ENCODE peak calls at places on chromosomes 2 and 18, in six cellular contexts. One of them, this sample, is unnamed.

GRCh38 chr2:7018261-7018701 is 101.1 kb downstream of the RNF144A start:
- DNase-seq in AG04450: no peak
- DNase-seq in activated gamma-delta T cell treated with Interleukin-2 at 50 U/mL for 16 hours: no peak
- DNase-seq in neural progenitor cell: no peak
- DNase-seq in GM23338: no peak
- DNase-seq in neuronal stem cell: no peak
- DNase-seq in this sample: no peak

GRCh38 chr2:11842324-11842723 is 95.9 kb downstream of the LPIN1 start:
- DNase-seq in activated gamma-delta T cell treated with Interleukin-2 at 50 U/mL for 16 hours: no peak
- DNase-seq in neural progenitor cell: no peak
- DNase-seq in GM23338: no peak
- DNase-seq in neuronal stem cell: no peak
- DNase-seq in AG04450: no peak
- DNase-seq in this sample: no peak

GRCh38 chr2:174945601-174946260 is 59.5 kb downstream of the CHN1 start:
- DNase-seq in AG04450: no peak
- DNase-seq in activated gamma-delta T cell treated with Interleukin-2 at 50 U/mL for 16 hours: no peak
- DNase-seq in GM23338: no peak
- DNase-seq in neural progenitor cell: no peak
- DNase-seq in neuronal stem cell: no peak
- DNase-seq in this sample: no peak

GRCh38 chr2:48601349-48601748 is 16.3 kb upstream of the GTF2A1L start:
- DNase-seq in neuronal stem cell: no peak
- DNase-seq in activated gamma-delta T cell treated with Interleukin-2 at 50 U/mL for 16 hours: no peak
- DNase-seq in GM23338: peak; percentile 79
- DNase-seq in AG04450: no peak
- DNase-seq in neural progenitor cell: peak; percentile 60
- DNase-seq in this sample: no peak

GRCh38 chr2:173400760-173401159 is 46.1 kb downstream of the CDCA7 start:
- DNase-seq in activated gamma-delta T cell treated with Interleukin-2 at 50 U/mL for 16 hours: no peak
- DNase-seq in GM23338: peak; percentile 67
- DNase-seq in neural progenitor cell: peak; percentile 34
- DNase-seq in neuronal stem cell: no peak
- DNase-seq in AG04450: no peak
- DNase-seq in this sample: no peak

GRCh38 chr2:172288603-172289002 is 138.8 kb upstream of the ITGA6 start:
- DNase-seq in neural progenitor cell: no peak
- DNase-seq in GM23338: no peak
- DNase-seq in AG04450: no peak
- DNase-seq in activated gamma-delta T cell treated with Interleukin-2 at 50 U/mL for 16 hours: peak; percentile 61
- DNase-seq in neuronal stem cell: no peak
- DNase-seq in this sample: no peak

GRCh38 chr2:94880507-94880906 is 9.3 kb downstream of the TEKT4 start:
- DNase-seq in AG04450: no peak
- DNase-seq in activated gamma-delta T cell treated with Interleukin-2 at 50 U/mL for 16 hours: no peak
- DNase-seq in GM23338: no peak
- DNase-seq in neuronal stem cell: no peak
- DNase-seq in neural progenitor cell: no peak
- DNase-seq in this sample: no peak

GRCh38 chr18:24459772-24460171 is 665 bp upstream of the HRH4 start:
- DNase-seq in activated gamma-delta T cell treated with Interleukin-2 at 50 U/mL for 16 hours: no peak
- DNase-seq in neuronal stem cell: no peak
- DNase-seq in neural progenitor cell: no peak
- DNase-seq in GM23338: no peak
- DNase-seq in AG04450: no peak
- DNase-seq in this sample: no peak

GRCh38 chr2:20381457-20381856 is 30.8 kb upstream of the PUM2 start:
- DNase-seq in neural progenitor cell: peak; percentile 28
- DNase-seq in AG04450: no peak
- DNase-seq in neuronal stem cell: no peak
- DNase-seq in activated gamma-delta T cell treated with Interleukin-2 at 50 U/mL for 16 hours: no peak
- DNase-seq in GM23338: no peak
- DNase-seq in this sample: no peak

GRCh38 chr2:100959225-100959880 is 42.7 kb upstream of the RPL31 start:
- DNase-seq in neuronal stem cell: no peak
- DNase-seq in activated gamma-delta T cell treated with Interleukin-2 at 50 U/mL for 16 hours: no peak
- DNase-seq in neural progenitor cell: no peak
- DNase-seq in GM23338: no peak
- DNase-seq in AG04450: no peak
- DNase-seq in this sample: no peak

GRCh38 chr2:142825861-142826260 is 51.6 kb upstream of the KYNU start:
- DNase-seq in neuronal stem cell: no peak
- DNase-seq in neural progenitor cell: no peak
- DNase-seq in activated gamma-delta T cell treated with Interleukin-2 at 50 U/mL for 16 hours: no peak
- DNase-seq in GM23338: no peak
- DNase-seq in AG04450: no peak
- DNase-seq in this sample: no peak

GRCh38 chr2:70643715-70644114 is 90.1 kb upstream of the TGFA start:
- DNase-seq in neural progenitor cell: peak; percentile 62
- DNase-seq in AG04450: no peak
- DNase-seq in GM23338: peak; percentile 90
- DNase-seq in neuronal stem cell: no peak
- DNase-seq in activated gamma-delta T cell treated with Interleukin-2 at 50 U/mL for 16 hours: no peak
- DNase-seq in this sample: no peak

GRCh38 chr2:56318147-56318546 is 134.4 kb downstream of the CCDC85A start:
- DNase-seq in activated gamma-delta T cell treated with Interleukin-2 at 50 U/mL for 16 hours: no peak
- DNase-seq in neural progenitor cell: no peak
- DNase-seq in neuronal stem cell: no peak
- DNase-seq in AG04450: no peak
- DNase-seq in GM23338: no peak
- DNase-seq in this sample: no peak

GRCh38 chr2:25313711-25314513 is 27.8 kb downstream of the DNMT3A start:
- DNase-seq in activated gamma-delta T cell treated with Interleukin-2 at 50 U/mL for 16 hours: no peak
- DNase-seq in GM23338: no peak
- DNase-seq in AG04450: no peak
- DNase-seq in neural progenitor cell: no peak
- DNase-seq in neuronal stem cell: no peak
- DNase-seq in this sample: no peak

GRCh38 chr18:77127769-77128671 is 4.6 kb downstream of the MBP start:
- DNase-seq in AG04450: peak; percentile 70
- DNase-seq in neuronal stem cell: no peak
- DNase-seq in neural progenitor cell: no peak
- DNase-seq in GM23338: no peak
- DNase-seq in activated gamma-delta T cell treated with Interleukin-2 at 50 U/mL for 16 hours: peak; percentile 54
- DNase-seq in this sample: no peak

GRCh38 chr2:63654959-63655358 is 66.2 kb downstream of the MDH1 start:
- DNase-seq in AG04450: no peak
- DNase-seq in GM23338: no peak
- DNase-seq in activated gamma-delta T cell treated with Interleukin-2 at 50 U/mL for 16 hours: no peak
- DNase-seq in neural progenitor cell: no peak
- DNase-seq in neuronal stem cell: no peak
- DNase-seq in this sample: no peak

GRCh38 chr2:126883661-126884030 is 15.0 kb upstream of the TEX51 start:
- DNase-seq in AG04450: no peak
- DNase-seq in neural progenitor cell: no peak
- DNase-seq in GM23338: no peak
- DNase-seq in neuronal stem cell: no peak
- DNase-seq in activated gamma-delta T cell treated with Interleukin-2 at 50 U/mL for 16 hours: no peak
- DNase-seq in this sample: no peak

GRCh38 chr2:190599073-190599472 is 49.8 kb upstream of the NAB1 start:
- DNase-seq in neural progenitor cell: no peak
- DNase-seq in AG04450: no peak
- DNase-seq in activated gamma-delta T cell treated with Interleukin-2 at 50 U/mL for 16 hours: no peak
- DNase-seq in neuronal stem cell: no peak
- DNase-seq in GM23338: no peak
- DNase-seq in this sample: no peak